ENCODE peak calls at places on chromosomes 7 and 10, in six cellular contexts. D is GM13976, Y is BE2C, S is AG09309, R is fibroblast of the aortic adventitia, G is coronary artery. J is an unnamed sample.

GRCh38 chr7:48312151-48312550 is 140.9 kb downstream of the ABCA13 start:
- DNase-seq in R (no peak), Y (no peak), D (no peak), S (no peak), G (no peak), J (no peak)

GRCh38 chr7:11623093-11623678 is 208.8 kb downstream of the THSD7A start:
- DNase-seq in R (no peak), G (no peak), Y (no peak), S (no peak), D (no peak), J (no peak)

GRCh38 chr10:103871006-103871405 is 15.6 kb upstream of the SH3PXD2A start:
- DNase-seq in G (no peak), S (no peak), D (no peak), R (no peak), Y (no peak), J (no peak)

GRCh38 chr10:69884686-69885085 is 83.0 kb downstream of the COL13A1 start:
- DNase-seq in Y (no peak), S (no peak), D (no peak), R (no peak), G (no peak), J (no peak)

GRCh38 chr10:100710151-100710871 is 35.1 kb upstream of the PAX2 start:
- DNase-seq in G (no peak), Y (peak), S (no peak), R (no peak), D (no peak), J (no peak)

GRCh38 chr10:30973737-30974136 is 57.9 kb downstream of the ZNF438 start:
- DNase-seq in S (no peak), R (no peak), Y (no peak), G (peak), D (no peak), J (no peak)

GRCh38 chr7:19713676-19714075 is 4.8 kb upstream of the POLR1F start:
- DNase-seq in G (no peak), D (no peak), S (peak), Y (peak), R (peak), J (no peak)

GRCh38 chr10:30834143-30834542 is 197.5 kb downstream of the ZNF438 start:
- DNase-seq in G (no peak), D (no peak), R (no peak), S (no peak), Y (no peak), J (no peak)

GRCh38 chr7:54014765-54015164 is 527.4 kb upstream of the VSTM2A start:
- DNase-seq in S (no peak), R (no peak), G (no peak), Y (no peak), D (no peak), J (no peak)

GRCh38 chr7:152313879-152314604 is 121.8 kb downstream of the KMT2C start:
- DNase-seq in D (no peak), R (peak), G (no peak), S (peak), Y (peak), J (no peak)

GRCh38 chr10:92164024-92164423 is 126.9 kb downstream of the CPEB3 start:
- DNase-seq in Y (no peak), S (no peak), G (no peak), R (peak), D (no peak), J (no peak)

GRCh38 chr10:75532253-75532924 is 101.0 kb downstream of the LRMDA start:
- DNase-seq in D (no peak), R (peak), G (no peak), S (no peak), Y (no peak), J (no peak)

GRCh38 chr7:104962781-104963180 is 51.2 kb upstream of the KMT2E start:
- DNase-seq in S (no peak), Y (no peak), D (no peak), G (no peak), R (no peak), J (no peak)

GRCh38 chr10:67923551-67923950 is 39.1 kb downstream of the SIRT1 start:
- DNase-seq in S (peak), D (no peak), Y (no peak), R (no peak), G (no peak), J (no peak)

GRCh38 chr7:94325121-94325475 is 69.6 kb upstream of the COL1A2 start:
- DNase-seq in G (no peak), D (no peak), R (no peak), Y (no peak), S (no peak), J (no peak)

GRCh38 chr7:11130012-11130411 is 156.3 kb downstream of the PHF14 start:
- DNase-seq in D (no peak), G (no peak), S (no peak), Y (no peak), R (no peak), J (no peak)

DNA sequence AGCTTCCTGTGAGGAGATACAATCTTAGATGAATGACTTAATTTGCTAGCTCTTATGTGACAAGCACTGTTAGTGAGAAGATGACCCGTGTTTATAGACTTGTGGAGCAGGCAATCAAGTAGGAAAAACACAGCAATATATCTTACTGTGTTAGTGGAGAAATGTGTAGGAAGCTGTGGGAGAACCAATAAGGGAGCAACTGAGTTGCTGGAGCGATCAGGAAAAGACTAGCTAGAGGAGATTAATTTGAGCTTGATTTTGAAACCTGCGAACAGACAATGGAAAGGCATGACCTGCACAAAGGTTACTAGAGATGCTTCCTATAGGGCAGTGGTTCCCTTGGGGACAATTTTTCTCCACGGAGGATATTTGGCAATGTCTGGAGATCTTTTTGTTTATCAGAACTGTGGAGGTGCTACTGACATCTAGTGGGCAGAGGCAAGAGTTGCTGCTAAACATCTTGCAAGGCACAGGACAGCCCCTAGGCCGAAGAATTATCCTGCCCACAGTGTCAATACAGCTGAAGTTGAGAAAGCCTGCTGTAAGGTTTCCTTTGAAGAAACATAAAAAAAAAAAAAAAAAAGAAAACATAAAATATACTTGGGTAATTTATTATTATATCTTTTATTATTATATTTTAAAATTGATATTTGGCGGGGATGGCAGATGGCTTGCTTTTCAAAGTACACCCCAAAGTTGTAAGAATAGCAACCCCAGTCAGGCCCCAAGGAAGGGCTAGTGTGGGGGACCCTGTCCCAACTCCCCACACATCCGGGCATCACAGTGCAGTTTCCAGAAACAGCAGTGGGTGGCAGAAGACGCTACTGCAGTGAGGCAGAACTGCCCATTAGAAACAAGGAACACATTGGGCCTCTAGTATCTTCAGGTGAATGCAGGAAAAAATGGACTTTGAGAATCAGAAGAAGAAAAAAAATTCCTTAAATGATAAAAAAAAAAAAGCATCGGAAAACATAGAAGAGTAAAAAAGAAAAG is 481.5 kb downstream of the SH2D4B start:
- DNase-seq in Y (peak), G (no peak), D (peak), S (peak), R (peak), J (no peak)
- TF ChIP-seq CTCF in Y (peak), G (peak), D (peak), S (peak), R (peak), J (peak)

GRCh38 chr7:139618482-139619366 is 95.2 kb downstream of the CLEC2L start:
- DNase-seq in Y (peak), S (no peak), D (no peak), R (peak), G (no peak), J (no peak)
- TF ChIP-seq CTCF in Y (peak), S (peak), D (no peak), R (peak), G (no peak), J (peak)

DNA sequence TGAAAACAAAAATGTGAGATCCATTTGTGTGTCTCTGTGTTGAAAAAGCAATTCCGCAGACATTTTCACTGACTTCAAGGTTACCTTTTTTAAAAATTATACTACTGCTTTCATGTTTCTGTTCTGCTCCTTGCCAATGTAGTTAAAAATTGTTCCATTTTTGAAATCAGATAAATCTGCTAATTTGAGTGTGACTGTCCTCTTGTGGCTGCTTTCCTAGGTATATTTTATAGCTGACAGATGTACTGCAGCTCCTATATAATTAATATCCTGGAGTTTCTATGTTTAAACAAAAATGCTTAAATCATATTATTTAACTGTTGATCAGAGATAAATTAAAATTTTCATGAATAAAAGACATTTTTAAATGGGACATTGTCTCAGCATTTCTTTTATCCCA is 177.6 kb upstream of the LRRTM3 start:
- DNase-seq in R (no peak), D (no peak), G (no peak), S (no peak), Y (no peak), J (no peak)
- TF ChIP-seq CTCF in R (no peak), D (no peak), G (no peak), S (no peak), Y (no peak), J (peak)

DNA sequence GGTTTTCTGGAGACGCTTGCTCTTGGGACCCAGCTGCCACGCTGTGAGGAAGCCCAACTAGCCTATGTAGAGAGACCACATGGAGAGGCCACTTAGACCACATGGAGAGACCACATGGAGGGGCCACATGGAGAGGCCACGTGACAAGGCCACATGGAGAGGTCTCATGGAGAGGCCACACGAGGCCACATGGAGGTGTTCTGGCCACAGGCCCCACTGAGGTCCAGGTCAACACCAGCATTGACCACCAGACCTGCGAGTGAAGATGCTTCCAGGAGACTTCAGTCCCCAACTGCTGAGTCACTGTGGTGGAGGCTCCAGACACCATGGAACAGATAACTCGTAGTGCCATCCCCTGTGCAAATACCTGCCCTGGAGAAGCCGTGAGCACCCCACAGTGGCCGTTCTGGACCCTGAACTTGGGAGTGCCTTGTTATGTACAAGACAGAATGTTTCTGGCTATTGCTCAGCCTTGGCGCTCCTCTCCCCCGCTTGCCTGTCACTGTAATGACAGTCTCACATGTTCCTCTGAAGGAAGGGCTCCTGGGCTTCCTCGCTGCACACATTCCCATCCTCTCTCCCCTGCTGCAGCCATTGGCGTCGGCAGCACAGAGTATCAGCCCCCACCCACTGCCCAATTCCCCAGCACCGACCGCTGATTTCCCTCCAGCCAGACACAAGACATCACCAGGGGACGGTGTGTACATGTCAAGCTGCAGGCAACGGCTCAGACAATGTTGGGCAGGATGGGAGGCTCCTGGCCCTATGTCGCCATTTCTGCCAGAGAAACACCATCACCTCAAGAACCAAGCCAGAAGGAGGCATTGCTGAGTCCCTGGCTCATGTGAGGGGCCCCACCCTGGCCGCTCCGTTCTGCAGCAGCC is 49.0 kb upstream of the TNRC18 start:
- DNase-seq in D (no peak), Y (no peak), R (no peak), S (no peak), G (no peak), J (no peak)
- TF ChIP-seq CTCF in D (no peak), Y (no peak), R (no peak), S (no peak), G (no peak), J (no peak)

GRCh38 chr10:22010973-22011408 is 7.5 kb upstream of the DNAJC1 start:
- DNase-seq in S (no peak), D (no peak), G (no peak), R (peak), Y (no peak), J (no peak)
- TF ChIP-seq CTCF in S (peak), D (no peak), G (peak), R (peak), Y (peak), J (peak)

DNA sequence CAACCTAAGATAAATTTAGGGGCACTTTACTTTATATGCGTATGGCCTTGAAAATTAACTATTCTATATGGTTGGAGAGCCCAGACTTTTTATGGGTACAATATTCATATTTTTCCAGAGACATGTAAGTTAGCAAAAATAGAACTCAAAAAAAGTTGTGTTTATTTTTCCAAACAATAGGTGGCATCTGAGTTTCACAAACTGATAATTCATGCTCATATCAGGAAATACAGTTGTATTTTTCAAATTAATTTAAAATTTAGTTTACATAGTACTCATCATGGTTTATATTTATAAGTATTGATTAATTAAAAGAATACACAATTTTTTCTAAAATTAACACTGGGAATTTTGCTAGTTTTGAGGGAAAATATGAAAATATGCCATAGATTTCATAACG is 34.6 kb downstream of the ANKRD7 start:
- DNase-seq in Y (no peak), D (no peak), G (no peak), S (no peak), R (peak), J (no peak)
- TF ChIP-seq CTCF in Y (no peak), D (no peak), G (no peak), S (no peak), R (no peak), J (peak)

GRCh38 chr7:55019691-55020480 is 1.1 kb downstream of the EGFR start:
- DNase-seq in Y (peak), G (peak), R (no peak), D (peak), S (no peak), J (no peak)
- TF ChIP-seq CTCF in Y (no peak), G (no peak), R (peak), D (no peak), S (no peak), J (no peak)

J was measured in osteocyte.